ENCODE peak calls at places on chromosomes 16 and 17, in eight cellular contexts. P, F, E, O, I, D, Y and S are unnamed samples. For H3K4me1 and H3K36me3, the result is how much of the 10 kb centered on the place peaks cover.

GRCh38 chr16:27317320-27317719 is 3.5 kb downstream of the IL4R start:
- DNase-seq in P (no peak), F (peak), E (no peak), O (peak), I (peak), D (no peak), Y (no peak), S (no peak)

GRCh38 chr16:2194166-2194834 is 2.1 kb downstream of the CASKIN1 start:
- DNase-seq in P (peak), F (no peak), E (no peak), O (no peak), I (no peak), D (no peak), Y (peak), S (no peak)

GRCh38 chr17:77884019-77884418 is 74.5 kb upstream of the TNRC6C start:
- DNase-seq in P (peak), F (no peak), E (no peak), O (no peak), I (no peak), D (no peak), Y (peak), S (peak)

GRCh38 chr17:14038206-14038605 is 31.1 kb upstream of the COX10 start:
- DNase-seq in P (peak), F (no peak), E (no peak), O (no peak), I (no peak), D (no peak), Y (peak), S (no peak)

GRCh38 chr17:17350491-17351355 is 47.5 kb downstream of the NT5M start:
- DNase-seq in P (peak), F (peak), E (no peak), O (no peak), I (no peak), D (no peak), Y (peak), S (no peak)

GRCh38 chr16:88701541-88702363 is 4.5 kb downstream of the RNF166 start:
- DNase-seq in P (no peak), F (no peak), E (no peak), O (no peak), I (no peak), D (no peak), Y (no peak), S (no peak)

GRCh38 chr16:74868501-74868900 is 93.9 kb upstream of the FA2H start:
- DNase-seq in P (peak), F (no peak), E (no peak), O (no peak), I (no peak), D (no peak), Y (peak), S (no peak)

GRCh38 chr16:49890876-49891275 is 35.0 kb upstream of the ZNF423 start:
- DNase-seq in P (no peak), F (peak), E (no peak), O (no peak), I (no peak), D (no peak), Y (peak), S (no peak)

GRCh38 chr17:74649909-74650308 is 26.4 kb upstream of the CD300E start:
- DNase-seq in P (no peak), F (peak), E (no peak), O (no peak), I (no peak), D (no peak), Y (no peak), S (no peak)

GRCh38 chr16:21167360-21167759 is 8.9 kb downstream of the LDAF1 start:
- DNase-seq in P (peak), F (no peak), E (no peak), O (no peak), I (no peak), D (no peak), Y (peak), S (no peak)

GRCh38 chr17:27949304-27949703 is 56.1 kb upstream of the LYRM9 start:
- DNase-seq in P (no peak), F (no peak), E (no peak), O (no peak), I (no peak), D (no peak), Y (no peak), S (no peak)

GRCh38 chr17:80029235-80029974 is 6.3 kb downstream of the TBC1D16 start:
- DNase-seq in P (peak), F (peak), E (peak), O (peak), I (peak), D (peak), Y (peak), S (peak)

GRCh38 chr16:80015566-80015965 is 415.0 kb upstream of the MAF start:
- DNase-seq in P (peak), F (no peak), E (no peak), O (no peak), I (no peak), D (no peak), Y (peak), S (no peak)

GRCh38 chr16:77739493-77739892 is 17.2 kb downstream of the NUDT7 start:
- DNase-seq in P (peak), F (no peak), E (no peak), O (no peak), I (no peak), D (no peak), Y (peak), S (no peak)

GRCh38 chr16:57148481-57148880 is 37.4 kb downstream of the PSME3IP1 start:
- DNase-seq in P (no peak), F (no peak), E (no peak), O (no peak), I (no peak), D (no peak), Y (no peak), S (no peak)

GRCh38 chr17:6120351-6120750 is 50.2 kb downstream of the WSCD1 start:
- DNase-seq in P (no peak), F (no peak), E (no peak), O (no peak), I (no peak), D (no peak), Y (no peak), S (no peak)

GRCh38 chr17:9057310-9057709 is 36.0 kb downstream of the NTN1 start:
- DNase-seq in P (no peak), F (no peak), E (no peak), O (no peak), I (no peak), D (no peak), Y (no peak), S (no peak)

GRCh38 chr17:81550830-81551457 is 1.2 kb downstream of the FAAP100 start:
- DNase-seq in P (no peak), F (no peak), E (no peak), O (no peak), I (peak), D (no peak), Y (no peak), S (no peak)
- H3K4me3 ChIP-seq in P (peak), F (peak), E (peak), O (peak), I (peak), D (no peak), Y (peak), S (peak)

GRCh38 chr17:57363998-57364645 is 107.8 kb downstream of the MSI2 start:
- DNase-seq in P (no peak), F (no peak), E (no peak), O (no peak), I (no peak), D (no peak), Y (no peak), S (no peak)

GRCh38 chr17:57365420-57365819 is 109.1 kb downstream of the MSI2 start:
- DNase-seq in P (no peak), F (no peak), E (no peak), O (no peak), I (no peak), D (no peak), Y (peak), S (no peak)

GRCh38 chr17:57366177-57366557 is 109.8 kb downstream of the MSI2 start:
- DNase-seq in P (no peak), F (no peak), E (no peak), O (no peak), I (no peak), D (no peak), Y (no peak), S (no peak)

GRCh38 chr17:57362797-57363556 is 106.7 kb downstream of the MSI2 start:
- DNase-seq in P (no peak), F (no peak), E (no peak), O (no peak), I (no peak), D (no peak), Y (no peak), S (no peak)

GRCh38 chr17:57363580-57363979 is 107.3 kb downstream of the MSI2 start:
- DNase-seq in P (no peak), F (no peak), E (no peak), O (no peak), I (no peak), D (no peak), Y (no peak), S (no peak)
- H3K4me1 ChIP-seq in P (under half), F (under half), E (under half), O (under half), I (half or more), D (under half), Y (under half), S (under half)

DNA sequence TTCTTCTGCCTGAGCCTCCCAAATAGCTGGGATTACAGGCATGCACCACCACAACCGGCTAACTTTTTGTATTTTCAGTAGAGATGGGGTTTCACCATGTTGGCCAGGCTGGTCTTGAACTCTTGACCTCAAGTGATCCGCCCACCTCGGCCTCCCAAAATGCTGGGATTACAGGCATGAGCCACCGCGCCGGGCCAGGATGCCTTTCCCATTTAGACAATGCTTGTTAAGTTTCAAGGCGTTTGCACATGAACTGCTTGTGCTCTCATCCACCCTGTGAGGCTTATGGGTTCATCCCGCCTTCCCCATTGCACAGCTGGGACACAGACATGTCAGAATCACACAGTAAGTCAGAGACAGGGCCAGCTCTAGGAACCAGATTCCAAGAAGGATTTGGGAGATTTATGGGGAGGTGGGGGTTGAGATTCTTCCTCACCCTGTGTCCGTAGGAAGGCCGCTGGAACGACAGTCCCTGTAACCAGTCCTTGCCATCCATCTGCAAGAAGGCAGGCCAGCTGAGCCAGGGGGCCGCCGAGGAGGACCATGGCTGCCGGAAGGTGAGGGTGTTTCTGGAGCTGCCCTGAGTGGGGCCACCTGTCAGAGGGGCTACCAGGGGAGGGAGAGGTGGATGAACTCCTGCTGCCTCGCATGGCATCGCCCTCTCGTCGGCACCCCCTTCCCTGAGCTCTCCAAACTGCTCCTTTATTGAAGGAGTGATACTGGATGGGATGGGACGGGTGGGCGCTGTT is 46.3 kb downstream of the MRC2 start:
- DNase-seq in P (no peak), F (no peak), E (no peak), O (no peak), I (no peak), D (no peak), Y (no peak), S (peak)
- H3K36me3 ChIP-seq in P (half or more), F (under half), E (under half), O (under half), I (under half), D (under half), Y (under half), S (under half)

GRCh38 chr16:54194008-54194731 is 92.4 kb downstream of the IRX3 start:
- DNase-seq in P (no peak), F (no peak), E (no peak), O (peak), I (peak), D (peak), Y (peak), S (peak)
- H3K4me3 ChIP-seq in P (no peak), F (no peak), E (peak), O (peak), I (peak), D (no peak), Y (peak), S (peak)

DNA sequence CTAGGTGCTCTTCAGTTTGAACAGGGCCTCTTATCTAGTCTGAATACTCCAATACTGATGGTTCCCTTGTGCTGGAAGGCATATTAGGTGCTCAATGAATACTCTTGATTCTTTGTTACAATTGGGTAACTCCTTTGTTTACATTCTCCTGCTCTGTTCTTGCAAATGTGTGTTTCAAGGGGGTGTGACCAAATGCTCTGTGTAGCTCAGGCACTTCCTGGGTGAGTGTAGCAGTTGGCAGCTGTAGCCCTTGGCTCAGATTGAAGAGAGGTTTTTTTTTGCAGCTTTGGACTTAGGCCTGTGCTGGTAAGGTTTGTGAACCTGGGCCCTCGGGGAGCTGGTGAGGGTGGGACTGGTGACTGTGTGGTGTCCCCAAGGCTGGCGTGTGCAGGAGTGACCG is 20.2 kb downstream of the TBCD start:
- DNase-seq in P (peak), F (no peak), E (no peak), O (peak), I (no peak), D (no peak), Y (peak), S (no peak)
- H3K4me1 ChIP-seq in P (under half), F (under half), E (under half), O (under half), I (under half), D (under half), Y (under half), S (under half)